ENCODE peak calls at places on chromosomes 6 and 20, in nine cellular contexts. One of them, this sample, is unnamed.

GRCh38 chr6:36967757-36968156 is 13.2 kb downstream of the PI16 start:
- DNase-seq in neuronal stem cell: no peak
- DNase-seq in endothelial cell of umbilical vein: no peak
- DNase-seq in mesenchymal stem cell: no peak
- DNase-seq in astrocyte: no peak
- DNase-seq in fibroblast of lung: no peak
- DNase-seq in neural progenitor cell: no peak
- DNase-seq in GM23248: no peak
- DNase-seq in IMR-90: no peak
- DNase-seq in this sample: no peak

GRCh38 chr6:95742895-95743294 is 165.6 kb downstream of the MANEA start:
- DNase-seq in endothelial cell of umbilical vein: no peak
- DNase-seq in astrocyte: no peak
- DNase-seq in neural progenitor cell: no peak
- DNase-seq in IMR-90: no peak
- DNase-seq in fibroblast of lung: no peak
- DNase-seq in neuronal stem cell: no peak
- DNase-seq in mesenchymal stem cell: no peak
- DNase-seq in GM23248: no peak
- DNase-seq in this sample: no peak

GRCh38 chr20:25470045-25470444 is 62.6 kb downstream of the GINS1 start:
- DNase-seq in astrocyte: peak; percentile 2
- DNase-seq in IMR-90: peak; percentile 25
- DNase-seq in fibroblast of lung: peak; percentile 44
- DNase-seq in mesenchymal stem cell: peak; percentile 9
- DNase-seq in neuronal stem cell: peak; percentile 23
- DNase-seq in GM23248: peak; percentile 23
- DNase-seq in neural progenitor cell: peak; percentile 68
- DNase-seq in endothelial cell of umbilical vein: peak; percentile 36
- DNase-seq in this sample: peak; percentile 83

GRCh38 chr6:26307830-26308229 is 57.2 kb upstream of the BTN3A2 start:
- DNase-seq in neural progenitor cell: no peak
- DNase-seq in endothelial cell of umbilical vein: no peak
- DNase-seq in GM23248: no peak
- DNase-seq in fibroblast of lung: no peak
- DNase-seq in mesenchymal stem cell: no peak
- DNase-seq in neuronal stem cell: no peak
- DNase-seq in IMR-90: no peak
- DNase-seq in astrocyte: no peak
- DNase-seq in this sample: no peak

GRCh38 chr6:422423-423061 is 31.0 kb downstream of the IRF4 start:
- DNase-seq in mesenchymal stem cell: peak; percentile 93
- DNase-seq in fibroblast of lung: peak; percentile 97
- DNase-seq in endothelial cell of umbilical vein: no peak
- DNase-seq in IMR-90: peak; percentile 97
- DNase-seq in GM23248: peak; percentile 95
- DNase-seq in astrocyte: peak; percentile 92
- DNase-seq in neuronal stem cell: no peak
- DNase-seq in neural progenitor cell: no peak
- DNase-seq in this sample: no peak

GRCh38 chr6:43951756-43952675 is 175.2 kb downstream of the MRPL14 start:
- DNase-seq in neuronal stem cell: no peak
- DNase-seq in IMR-90: no peak
- DNase-seq in fibroblast of lung: no peak
- DNase-seq in mesenchymal stem cell: peak; percentile 71
- DNase-seq in endothelial cell of umbilical vein: no peak
- DNase-seq in astrocyte: peak; percentile 17
- DNase-seq in GM23248: peak; percentile 32
- DNase-seq in neural progenitor cell: no peak
- DNase-seq in this sample: no peak

GRCh38 chr20:3702992-3703391 is 9.4 kb downstream of the SIGLEC1 start:
- DNase-seq in mesenchymal stem cell: no peak
- DNase-seq in GM23248: no peak
- DNase-seq in neuronal stem cell: no peak
- DNase-seq in neural progenitor cell: no peak
- DNase-seq in astrocyte: no peak
- DNase-seq in IMR-90: no peak
- DNase-seq in fibroblast of lung: no peak
- DNase-seq in endothelial cell of umbilical vein: no peak
- DNase-seq in this sample: no peak

GRCh38 chr6:139336994-139337393 is 37.5 kb downstream of the CITED2 start:
- DNase-seq in endothelial cell of umbilical vein: no peak
- DNase-seq in neuronal stem cell: no peak
- DNase-seq in IMR-90: no peak
- DNase-seq in astrocyte: no peak
- DNase-seq in fibroblast of lung: no peak
- DNase-seq in GM23248: no peak
- DNase-seq in neural progenitor cell: no peak
- DNase-seq in mesenchymal stem cell: no peak
- DNase-seq in this sample: no peak

GRCh38 chr6:30101423-30101938 is 11.4 kb downstream of the TRIM31 start:
- DNase-seq in fibroblast of lung: no peak
- DNase-seq in neuronal stem cell: no peak
- DNase-seq in neural progenitor cell: no peak
- DNase-seq in astrocyte: no peak
- DNase-seq in endothelial cell of umbilical vein: peak; percentile 12
- DNase-seq in IMR-90: no peak
- DNase-seq in GM23248: peak; percentile 31
- DNase-seq in mesenchymal stem cell: peak; percentile 10
- DNase-seq in this sample: no peak

GRCh38 chr20:36579996-36580545 is 6.7 kb downstream of the TGIF2 start:
- DNase-seq in IMR-90: peak; percentile 77
- DNase-seq in neuronal stem cell: no peak
- DNase-seq in mesenchymal stem cell: peak; percentile 13
- DNase-seq in GM23248: peak; percentile 66
- DNase-seq in astrocyte: peak; percentile 57
- DNase-seq in endothelial cell of umbilical vein: peak; percentile 25
- DNase-seq in fibroblast of lung: peak; percentile 33
- DNase-seq in neural progenitor cell: no peak
- DNase-seq in this sample: no peak

GRCh38 chr6:89518352-89519055 is 85.6 kb downstream of the ANKRD6 start:
- DNase-seq in neural progenitor cell: no peak
- DNase-seq in astrocyte: no peak
- DNase-seq in endothelial cell of umbilical vein: no peak
- DNase-seq in IMR-90: no peak
- DNase-seq in mesenchymal stem cell: no peak
- DNase-seq in neuronal stem cell: no peak
- DNase-seq in GM23248: no peak
- DNase-seq in fibroblast of lung: no peak
- DNase-seq in this sample: no peak

GRCh38 chr6:75794351-75794846 is 45.4 kb downstream of the MYO6 start:
- DNase-seq in astrocyte: no peak
- DNase-seq in mesenchymal stem cell: no peak
- DNase-seq in IMR-90: no peak
- DNase-seq in neural progenitor cell: peak; percentile 11
- DNase-seq in fibroblast of lung: no peak
- DNase-seq in neuronal stem cell: no peak
- DNase-seq in GM23248: no peak
- DNase-seq in endothelial cell of umbilical vein: no peak
- DNase-seq in this sample: no peak

GRCh38 chr20:19757973-19758887 is at the start of gene RIN2:
- DNase-seq in IMR-90: peak; percentile 87
- DNase-seq in astrocyte: peak; percentile 78
- DNase-seq in endothelial cell of umbilical vein: peak; percentile 92
- DNase-seq in fibroblast of lung: peak; percentile 88
- DNase-seq in mesenchymal stem cell: peak; percentile 95
- DNase-seq in neuronal stem cell: peak; percentile 92
- DNase-seq in GM23248: peak; percentile 86
- DNase-seq in neural progenitor cell: peak; percentile 98
- DNase-seq in this sample: no peak
- H3K4me3 ChIP-seq in IMR-90: peak within 1 kb of the TSS; percentile 72
- H3K4me3 ChIP-seq in astrocyte: peak within 1 kb of the TSS; percentile 81
- H3K4me3 ChIP-seq in endothelial cell of umbilical vein: peak within 1 kb of the TSS; percentile 77
- H3K4me3 ChIP-seq in fibroblast of lung: peak within 1 kb of the TSS; percentile 89
- H3K4me3 ChIP-seq in mesenchymal stem cell: peak within 1 kb of the TSS; percentile 98
- H3K4me3 ChIP-seq in neuronal stem cell: peak within 1 kb of the TSS; percentile 84
- H3K4me3 ChIP-seq in GM23248: peak within 1 kb of the TSS; percentile 99
- H3K4me3 ChIP-seq in neural progenitor cell: peak within 1 kb of the TSS; percentile 76
- H3K4me3 ChIP-seq in this sample: no peak within 1 kb of the TSS

GRCh38 chr20:39871013-39871412 is 818.0 kb downstream of the MAFB start:
- DNase-seq in fibroblast of lung: no peak
- DNase-seq in IMR-90: no peak
- DNase-seq in neuronal stem cell: no peak
- DNase-seq in endothelial cell of umbilical vein: no peak
- DNase-seq in astrocyte: no peak
- DNase-seq in GM23248: no peak
- DNase-seq in neural progenitor cell: no peak
- DNase-seq in mesenchymal stem cell: no peak
- DNase-seq in this sample: no peak

GRCh38 chr20:39862613-39863012 is 826.4 kb downstream of the MAFB start:
- DNase-seq in astrocyte: no peak
- DNase-seq in endothelial cell of umbilical vein: no peak
- DNase-seq in neuronal stem cell: no peak
- DNase-seq in neural progenitor cell: no peak
- DNase-seq in GM23248: peak; percentile 37
- DNase-seq in IMR-90: no peak
- DNase-seq in mesenchymal stem cell: no peak
- DNase-seq in fibroblast of lung: peak; percentile 79
- DNase-seq in this sample: no peak

GRCh38 chr20:39861381-39861780 is 827.7 kb downstream of the MAFB start:
- DNase-seq in astrocyte: no peak
- DNase-seq in neural progenitor cell: no peak
- DNase-seq in GM23248: no peak
- DNase-seq in IMR-90: no peak
- DNase-seq in endothelial cell of umbilical vein: no peak
- DNase-seq in fibroblast of lung: no peak
- DNase-seq in neuronal stem cell: no peak
- DNase-seq in mesenchymal stem cell: no peak
- DNase-seq in this sample: no peak

DNA sequence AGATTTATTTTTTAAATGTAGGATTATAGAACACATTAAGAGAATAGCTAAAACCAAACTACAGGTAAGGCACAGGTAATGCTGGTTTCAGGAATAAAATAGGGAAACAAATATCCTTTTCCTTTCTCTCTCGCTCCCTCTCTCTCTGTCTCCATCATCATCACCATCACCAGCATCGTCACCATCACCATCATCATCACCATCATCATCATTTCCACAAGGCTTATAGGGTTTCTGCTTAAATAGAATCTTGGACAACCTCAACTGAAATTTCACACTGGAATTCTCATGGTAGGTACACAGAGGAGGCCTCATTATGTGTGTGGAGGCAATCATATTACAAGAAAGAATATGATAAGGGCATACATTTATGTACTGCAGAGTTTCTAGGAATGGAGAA is 823.6 kb downstream of the MAFB start:
- DNase-seq in neuronal stem cell: no peak
- DNase-seq in endothelial cell of umbilical vein: no peak
- DNase-seq in astrocyte: no peak
- DNase-seq in fibroblast of lung: no peak
- DNase-seq in IMR-90: no peak
- DNase-seq in GM23248: no peak
- DNase-seq in mesenchymal stem cell: no peak
- DNase-seq in neural progenitor cell: no peak
- DNase-seq in this sample: no peak
- H3K9ac ChIP-seq in neuronal stem cell: no peak overlapping the region
- H3K9ac ChIP-seq in endothelial cell of umbilical vein: no peak overlapping the region
- H3K9ac ChIP-seq in astrocyte: no peak overlapping the region
- H3K9ac ChIP-seq in fibroblast of lung: no peak overlapping the region
- H3K9ac ChIP-seq in IMR-90: no peak overlapping the region
- H3K9ac ChIP-seq in GM23248: no peak overlapping the region
- H3K9ac ChIP-seq in mesenchymal stem cell: no peak overlapping the region
- H3K9ac ChIP-seq in neural progenitor cell: no peak overlapping the region
- H3K9ac ChIP-seq in this sample: no peak overlapping the region

GRCh38 chr6:99241905-99242534 is 107.5 kb downstream of the FAXC start:
- DNase-seq in fibroblast of lung: peak; percentile 22
- DNase-seq in GM23248: peak; percentile 47
- DNase-seq in neural progenitor cell: peak; percentile 56
- DNase-seq in neuronal stem cell: peak; percentile 35
- DNase-seq in IMR-90: peak; percentile 40
- DNase-seq in endothelial cell of umbilical vein: peak; percentile 10
- DNase-seq in mesenchymal stem cell: peak; percentile 13
- DNase-seq in astrocyte: peak; percentile 24
- DNase-seq in this sample: peak; percentile 66
- H3K4me3 ChIP-seq in fibroblast of lung: no peak overlapping the region
- H3K4me3 ChIP-seq in GM23248: no peak overlapping the region
- H3K4me3 ChIP-seq in neural progenitor cell: no peak overlapping the region
- H3K4me3 ChIP-seq in neuronal stem cell: no peak overlapping the region
- H3K4me3 ChIP-seq in IMR-90: no peak overlapping the region
- H3K4me3 ChIP-seq in endothelial cell of umbilical vein: no peak overlapping the region
- H3K4me3 ChIP-seq in mesenchymal stem cell: no peak overlapping the region
- H3K4me3 ChIP-seq in astrocyte: no peak overlapping the region
- H3K4me3 ChIP-seq in this sample: no peak overlapping the region

GRCh38 chr6:52574709-52575489 is 2.0 kb downstream of the TRAM2 start:
- DNase-seq in GM23248: peak; percentile 89
- DNase-seq in endothelial cell of umbilical vein: peak; percentile 34
- DNase-seq in mesenchymal stem cell: peak; percentile 81
- DNase-seq in neuronal stem cell: no peak
- DNase-seq in IMR-90: no peak
- DNase-seq in astrocyte: no peak
- DNase-seq in fibroblast of lung: peak; percentile 67
- DNase-seq in neural progenitor cell: no peak
- DNase-seq in this sample: no peak

GRCh38 chr6:52571099-52571755 is 5.6 kb downstream of the TRAM2 start:
- DNase-seq in GM23248: peak; percentile 79
- DNase-seq in astrocyte: no peak
- DNase-seq in neuronal stem cell: no peak
- DNase-seq in endothelial cell of umbilical vein: peak; percentile 71
- DNase-seq in neural progenitor cell: no peak
- DNase-seq in mesenchymal stem cell: peak; percentile 70
- DNase-seq in fibroblast of lung: no peak
- DNase-seq in IMR-90: no peak
- DNase-seq in this sample: no peak

GRCh38 chr6:52573295-52573694 is 3.6 kb downstream of the TRAM2 start:
- DNase-seq in fibroblast of lung: no peak
- DNase-seq in IMR-90: no peak
- DNase-seq in neural progenitor cell: peak; percentile 67
- DNase-seq in GM23248: peak; percentile 61
- DNase-seq in astrocyte: no peak
- DNase-seq in endothelial cell of umbilical vein: peak; percentile 37
- DNase-seq in neuronal stem cell: peak; percentile 63
- DNase-seq in mesenchymal stem cell: peak; percentile 41
- DNase-seq in this sample: no peak

GRCh38 chr6:52570291-52570700 is 6.6 kb downstream of the TRAM2 start:
- DNase-seq in GM23248: peak; percentile 86
- DNase-seq in astrocyte: peak; percentile 77
- DNase-seq in neuronal stem cell: no peak
- DNase-seq in fibroblast of lung: peak; percentile 54
- DNase-seq in endothelial cell of umbilical vein: peak; percentile 36
- DNase-seq in mesenchymal stem cell: no peak
- DNase-seq in IMR-90: no peak
- DNase-seq in neural progenitor cell: no peak
- DNase-seq in this sample: no peak

GRCh38 chr6:52572536-52572935 is 4.3 kb downstream of the TRAM2 start:
- DNase-seq in fibroblast of lung: no peak
- DNase-seq in neural progenitor cell: no peak
- DNase-seq in endothelial cell of umbilical vein: no peak
- DNase-seq in IMR-90: no peak
- DNase-seq in GM23248: no peak
- DNase-seq in mesenchymal stem cell: no peak
- DNase-seq in neuronal stem cell: no peak
- DNase-seq in astrocyte: no peak
- DNase-seq in this sample: no peak
- H3K9ac ChIP-seq in fibroblast of lung: no peak overlapping the region
- H3K9ac ChIP-seq in neural progenitor cell: no peak overlapping the region
- H3K9ac ChIP-seq in endothelial cell of umbilical vein: no peak overlapping the region
- H3K9ac ChIP-seq in IMR-90: peak overlapping the region; percentile 86
- H3K9ac ChIP-seq in GM23248: peak overlapping the region; percentile 98
- H3K9ac ChIP-seq in mesenchymal stem cell: peak overlapping the region; percentile 96
- H3K9ac ChIP-seq in neuronal stem cell: no peak overlapping the region
- H3K9ac ChIP-seq in astrocyte: peak overlapping the region; percentile 89
- H3K9ac ChIP-seq in this sample: no peak overlapping the region

GRCh38 chr6:34132082-34132357 is 13.9 kb downstream of the GRM4 start:
- DNase-seq in GM23248: no peak
- DNase-seq in mesenchymal stem cell: no peak
- DNase-seq in endothelial cell of umbilical vein: no peak
- DNase-seq in IMR-90: no peak
- DNase-seq in fibroblast of lung: no peak
- DNase-seq in neural progenitor cell: no peak
- DNase-seq in neuronal stem cell: no peak
- DNase-seq in astrocyte: no peak
- DNase-seq in this sample: no peak
- H3K4me3 ChIP-seq in GM23248: no peak overlapping the region
- H3K4me3 ChIP-seq in mesenchymal stem cell: no peak overlapping the region
- H3K4me3 ChIP-seq in endothelial cell of umbilical vein: no peak overlapping the region
- H3K4me3 ChIP-seq in IMR-90: no peak overlapping the region
- H3K4me3 ChIP-seq in fibroblast of lung: no peak overlapping the region
- H3K4me3 ChIP-seq in neural progenitor cell: no peak overlapping the region
- H3K4me3 ChIP-seq in neuronal stem cell: no peak overlapping the region
- H3K4me3 ChIP-seq in astrocyte: no peak overlapping the region
- H3K4me3 ChIP-seq in this sample: no peak overlapping the region